ENCODE peak calls at places on chromosomes 7 and 10, in four cellular contexts. One of them, this sample, is unnamed.

GRCh38 chr10:24448351-24449009 is 239.5 kb downstream of the KIAA1217 start:
- DNase-seq in HCT116: no peak
- DNase-seq in HepG2: no peak
- DNase-seq in K562: no peak
- DNase-seq in this sample: no peak

GRCh38 chr10:29699621-29700020 is 64.8 kb upstream of the SVIL start:
- DNase-seq in HCT116: no peak
- DNase-seq in HepG2: no peak
- DNase-seq in K562: no peak
- DNase-seq in this sample: no peak

GRCh38 chr10:34628174-34628802 is 186.8 kb downstream of the PARD3 start:
- DNase-seq in HCT116: no peak
- DNase-seq in HepG2: peak
- DNase-seq in K562: peak
- DNase-seq in this sample: no peak

GRCh38 chr10:92081641-92082040 is 158.1 kb downstream of the BTAF1 start:
- DNase-seq in HCT116: no peak
- DNase-seq in HepG2: no peak
- DNase-seq in K562: no peak
- DNase-seq in this sample: no peak

GRCh38 chr7:16078076-16078952 is 343.0 kb downstream of the CRPPA start:
- DNase-seq in HCT116: peak
- DNase-seq in HepG2: peak
- DNase-seq in K562: peak
- DNase-seq in this sample: peak

GRCh38 chr7:151472644-151473380 is 32.9 kb upstream of the CRYGN start:
- DNase-seq in HCT116: no peak
- DNase-seq in HepG2: no peak
- DNase-seq in K562: no peak
- DNase-seq in this sample: no peak

GRCh38 chr7:74493295-74493694 is 39.6 kb downstream of the GTF2IRD1 start:
- DNase-seq in HCT116: no peak
- DNase-seq in HepG2: no peak
- DNase-seq in K562: no peak
- DNase-seq in this sample: no peak

GRCh38 chr10:126439947-126440346 is 51.7 kb upstream of the ADAM12 start:
- DNase-seq in HCT116: no peak
- DNase-seq in HepG2: no peak
- DNase-seq in K562: no peak
- DNase-seq in this sample: no peak

GRCh38 chr7:54394877-54395276 is 147.3 kb upstream of the VSTM2A start:
- DNase-seq in HCT116: no peak
- DNase-seq in HepG2: no peak
- DNase-seq in K562: no peak
- DNase-seq in this sample: no peak

GRCh38 chr10:120962386-120963052 is 111.4 kb downstream of the WDR11 start:
- DNase-seq in HCT116: no peak
- DNase-seq in HepG2: no peak
- DNase-seq in K562: no peak
- DNase-seq in this sample: no peak
- TF ChIP-seq REST in HCT116: no peak
- TF ChIP-seq REST in HepG2: no peak
- TF ChIP-seq REST in K562: no peak
- TF ChIP-seq REST in this sample: no peak

GRCh38 chr10:124629842-124630241 is 114.3 kb downstream of the FAM53B start:
- DNase-seq in HCT116: no peak
- DNase-seq in HepG2: no peak
- DNase-seq in K562: no peak
- DNase-seq in this sample: no peak

GRCh38 chr10:124632064-124632531 is 112.1 kb downstream of the FAM53B start:
- DNase-seq in HCT116: no peak
- DNase-seq in HepG2: peak
- DNase-seq in K562: no peak
- DNase-seq in this sample: peak

GRCh38 chr10:124630551-124630950 is 113.6 kb downstream of the FAM53B start:
- DNase-seq in HCT116: no peak
- DNase-seq in HepG2: no peak
- DNase-seq in K562: no peak
- DNase-seq in this sample: no peak

GRCh38 chr10:124629410-124629809 is 114.8 kb downstream of the FAM53B start:
- DNase-seq in HCT116: no peak
- DNase-seq in HepG2: no peak
- DNase-seq in K562: no peak
- DNase-seq in this sample: no peak

GRCh38 chr10:124632566-124632965 is 111.6 kb downstream of the FAM53B start:
- DNase-seq in HCT116: no peak
- DNase-seq in HepG2: no peak
- DNase-seq in K562: no peak
- DNase-seq in this sample: no peak
- H3K27ac ChIP-seq in HCT116: no peak
- H3K27ac ChIP-seq in HepG2: no peak
- H3K27ac ChIP-seq in K562: no peak
- H3K27ac ChIP-seq in this sample: no peak

DNA sequence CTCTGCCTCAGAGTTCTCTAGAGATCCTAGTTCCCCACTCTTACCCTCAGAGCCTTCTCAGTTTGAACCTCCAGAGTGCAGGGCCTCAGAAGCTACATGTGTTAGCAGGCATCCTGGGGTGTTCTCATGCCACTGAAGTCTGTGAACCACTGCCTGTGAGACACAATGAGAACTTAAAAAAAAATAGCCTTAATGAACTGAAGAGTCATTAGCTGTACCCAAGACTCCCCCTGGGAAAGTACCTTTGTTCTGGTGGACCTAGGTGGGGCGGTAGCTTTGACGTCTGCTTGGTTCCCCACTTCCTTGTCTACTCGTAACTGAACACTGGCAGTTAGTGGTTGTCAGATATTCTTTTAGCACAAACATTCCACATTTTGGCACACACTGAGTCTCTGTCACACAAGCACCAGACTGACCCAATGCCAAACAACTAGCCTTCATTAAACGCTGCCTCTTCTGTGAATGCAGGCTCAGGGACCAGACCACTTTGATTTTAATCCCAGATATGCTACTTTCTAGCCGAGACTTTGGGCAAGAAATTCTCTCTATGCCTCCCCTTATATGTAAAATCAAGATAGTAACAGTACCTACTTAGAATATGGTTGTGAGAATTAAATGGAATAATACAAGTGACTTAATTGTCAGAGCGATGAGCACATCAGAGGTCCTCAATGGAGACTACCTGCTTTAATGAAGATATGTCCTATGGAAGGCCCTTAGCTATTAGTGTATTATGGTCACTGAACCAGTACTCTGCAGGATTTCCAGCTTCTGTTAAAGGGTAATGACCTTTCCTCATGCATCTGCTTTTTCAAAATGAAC is 75.3 kb upstream of the CC2D2B start:
- DNase-seq in HCT116: no peak
- DNase-seq in HepG2: no peak
- DNase-seq in K562: no peak
- DNase-seq in this sample: no peak
- H2AFZ ChIP-seq in HCT116: no peak
- H2AFZ ChIP-seq in HepG2: no peak
- H2AFZ ChIP-seq in K562: no peak
- H2AFZ ChIP-seq in this sample: no peak

DNA sequence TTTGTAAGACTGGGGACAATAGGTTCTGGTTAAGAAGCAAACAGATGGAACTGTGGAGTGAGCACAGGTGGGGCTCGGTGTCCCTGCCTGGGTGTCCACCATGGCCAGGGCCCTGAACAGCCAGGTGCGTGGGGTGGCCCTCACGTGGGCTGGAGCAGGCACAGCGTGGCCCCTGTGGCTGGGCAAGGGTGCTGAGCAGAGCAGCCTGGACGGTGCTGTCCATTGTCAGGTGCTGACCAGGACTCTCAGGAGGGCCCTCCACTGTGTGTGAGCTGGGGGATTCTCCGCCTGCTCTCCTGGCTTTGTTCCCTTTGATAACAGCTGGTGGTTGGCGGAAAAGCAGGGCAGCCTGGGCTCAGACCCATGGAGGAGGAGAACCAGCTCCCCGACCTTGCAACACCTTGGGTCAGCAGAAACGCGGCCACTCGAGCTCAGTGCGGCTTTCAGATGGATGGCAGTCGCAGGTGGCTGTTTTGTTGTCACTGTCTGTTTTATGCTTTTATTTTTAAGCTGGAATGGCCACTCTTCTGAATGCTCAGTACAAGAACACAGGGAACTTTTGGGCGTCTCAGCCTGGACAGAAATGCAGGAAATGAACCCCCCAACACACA is 273.9 kb upstream of the ADARB2 start:
- DNase-seq in HCT116: no peak
- DNase-seq in HepG2: no peak
- DNase-seq in K562: no peak
- DNase-seq in this sample: peak
- TF ChIP-seq REST in HCT116: no peak
- TF ChIP-seq REST in HepG2: peak
- TF ChIP-seq REST in K562: no peak
- TF ChIP-seq REST in this sample: peak

GRCh38 chr7:158846304-158846703 is 10.1 kb upstream of the DYNC2I1 start:
- DNase-seq in HCT116: no peak
- DNase-seq in HepG2: no peak
- DNase-seq in K562: no peak
- DNase-seq in this sample: no peak

GRCh38 chr7:158850390-158851174 is 5.8 kb upstream of the DYNC2I1 start:
- DNase-seq in HCT116: no peak
- DNase-seq in HepG2: peak
- DNase-seq in K562: no peak
- DNase-seq in this sample: no peak

GRCh38 chr7:158847451-158847866 is 8.9 kb upstream of the DYNC2I1 start:
- DNase-seq in HCT116: no peak
- DNase-seq in HepG2: no peak
- DNase-seq in K562: no peak
- DNase-seq in this sample: no peak

GRCh38 chr7:158854681-158855081 is 1.7 kb upstream of the DYNC2I1 start:
- DNase-seq in HCT116: no peak
- DNase-seq in HepG2: no peak
- DNase-seq in K562: no peak
- DNase-seq in this sample: no peak

DNA sequence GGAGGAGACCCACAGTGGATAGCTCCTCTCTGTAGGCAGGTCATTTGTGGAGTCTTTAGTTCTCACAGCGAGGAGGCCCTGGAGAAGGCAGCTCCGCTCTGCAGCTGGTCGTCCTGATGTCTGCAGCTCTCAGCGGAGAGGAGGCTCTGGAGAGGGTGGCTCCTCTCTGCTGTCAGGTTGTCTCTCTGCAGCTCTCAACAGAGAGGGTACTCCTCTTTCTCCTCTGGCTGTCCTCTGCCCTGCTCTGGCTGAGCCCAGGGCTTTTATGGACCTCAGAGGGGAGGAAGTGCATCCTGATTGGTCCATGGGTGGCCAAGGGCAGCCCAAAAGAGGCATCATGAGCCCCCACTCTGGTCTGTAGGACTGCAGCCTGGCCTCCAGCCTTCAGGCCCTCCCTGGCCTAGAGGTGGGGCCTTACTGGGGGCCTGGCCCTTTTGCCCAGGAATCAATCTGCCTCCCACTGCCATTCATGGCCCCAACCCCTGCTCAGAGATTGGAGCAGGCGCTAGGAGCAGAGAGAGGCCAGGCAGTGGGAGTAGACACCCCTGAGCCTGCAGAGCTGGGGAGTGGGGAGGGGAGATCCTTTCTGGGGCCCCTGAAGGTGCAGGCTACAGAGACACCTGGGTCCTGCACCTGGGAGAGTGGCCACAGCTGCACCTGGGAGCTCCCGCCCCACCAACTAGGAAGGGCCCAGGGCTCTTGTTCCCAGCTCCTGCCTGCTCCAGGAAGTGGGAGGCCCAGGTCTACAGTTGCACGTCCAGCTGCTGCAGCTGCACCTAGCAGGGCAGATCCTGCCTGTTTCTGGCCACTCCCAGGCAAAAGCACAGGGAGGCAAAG is 6.6 kb upstream of the DYNC2I1 start:
- DNase-seq in HCT116: no peak
- DNase-seq in HepG2: peak
- DNase-seq in K562: no peak
- DNase-seq in this sample: no peak
- H3K27ac ChIP-seq in HCT116: no peak
- H3K27ac ChIP-seq in HepG2: peak
- H3K27ac ChIP-seq in K562: no peak
- H3K27ac ChIP-seq in this sample: no peak

DNA sequence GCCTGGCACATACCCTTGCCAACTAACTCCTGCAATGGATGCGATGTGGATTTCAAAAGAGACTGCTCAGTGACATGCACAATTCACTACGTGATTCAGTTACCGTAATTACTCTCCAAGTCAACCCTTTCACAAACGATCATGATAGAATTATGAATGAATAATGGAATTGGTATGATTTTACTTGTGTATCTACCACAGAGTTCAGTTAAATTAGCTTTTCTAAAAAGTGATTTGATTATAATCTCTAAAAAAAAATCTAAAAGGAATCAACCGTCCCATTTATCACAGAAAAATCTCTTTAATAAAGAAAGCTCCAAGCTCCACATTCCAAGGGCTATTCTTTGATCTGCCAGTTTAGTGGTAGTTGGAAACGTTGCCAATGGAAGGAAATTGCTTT is 30.4 kb upstream of the RSU1 start:
- DNase-seq in HCT116: no peak
- DNase-seq in HepG2: no peak
- DNase-seq in K562: no peak
- DNase-seq in this sample: no peak
- H2AFZ ChIP-seq in HCT116: no peak
- H2AFZ ChIP-seq in HepG2: no peak
- H2AFZ ChIP-seq in K562: no peak
- H2AFZ ChIP-seq in this sample: no peak

DNA sequence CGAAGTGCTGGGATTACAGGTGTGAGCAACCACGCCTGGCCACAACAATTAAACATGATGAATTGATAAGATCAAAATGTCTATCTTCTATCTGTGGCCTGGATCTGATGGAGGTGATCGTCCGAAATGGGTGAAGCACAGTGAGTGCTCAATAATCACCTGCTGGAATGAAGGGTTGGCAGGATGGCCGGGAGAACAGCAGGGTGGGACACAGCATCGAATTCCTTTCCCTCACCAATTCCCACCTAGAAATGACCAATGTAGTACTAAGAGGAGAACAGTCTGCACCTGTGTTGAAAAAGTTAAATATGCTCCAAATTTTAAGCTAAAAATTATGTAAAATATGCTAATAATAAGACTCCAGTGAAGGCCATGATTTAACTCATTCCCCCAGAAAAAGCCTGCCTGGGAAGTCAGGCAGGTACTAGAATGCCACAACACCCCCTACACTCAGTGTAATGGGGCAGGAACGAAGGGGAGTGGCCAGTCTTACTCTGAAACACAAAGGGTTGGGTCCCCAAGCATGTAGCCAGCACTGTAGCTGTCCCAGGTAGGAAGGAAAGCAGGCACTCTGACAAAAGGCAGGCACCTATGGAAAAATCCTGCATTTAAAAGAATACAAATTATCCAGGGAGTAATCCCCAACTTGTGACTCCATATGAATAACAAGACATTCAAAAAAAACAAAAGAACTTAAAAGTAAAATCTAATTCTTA is 110.3 kb downstream of the VPS41 start:
- DNase-seq in HCT116: no peak
- DNase-seq in HepG2: no peak
- DNase-seq in K562: no peak
- DNase-seq in this sample: peak
- TF ChIP-seq REST in HCT116: no peak
- TF ChIP-seq REST in HepG2: no peak
- TF ChIP-seq REST in K562: no peak
- TF ChIP-seq REST in this sample: peak

This sample was measured in GM23338.